ENCODE peak calls at places on chromosome 20, in six cellular contexts. G is left ventricle myocardium superior; R is NCI-H1105; F is mesothelial cell of epicardium; W is stimulated activated CD8-positive, alpha-beta memory T cell treated with anti-CD3 and anti-CD28 coated beads, Interleukin-15, amount 100 ng/mL, for 24 hours; S is stimulated activated effector memory CD8-positive, alpha-beta T cell treated with anti-CD3 and anti-CD28 coated beads, Interleukin-12 subunit alpha, Interleukin-12 subunit beta, amount 100 ng/mL, for 72 hours. J is an unnamed sample.

GRCh38 chr20:55004044-55004443 is 528.7 kb downstream of the DOK5 start:
- DNase-seq in G (no peak), F (no peak), R (no peak), W (no peak), S (no peak), J (no peak)

GRCh38 chr20:25360631-25361286 is 29.9 kb downstream of the ABHD12 start:
- DNase-seq in G (no peak), S (no peak), W (no peak), F (peak), R (no peak), J (no peak)

GRCh38 chr20:2585811-2586210 is 49.4 kb downstream of the TMC2 start:
- DNase-seq in W (no peak), F (no peak), S (no peak), G (no peak), R (no peak), J (no peak)

GRCh38 chr20:51371720-51372119 is 170.8 kb downstream of the NFATC2 start:
- DNase-seq in W (no peak), F (no peak), R (no peak), S (no peak), G (no peak), J (no peak)

GRCh38 chr20:32484221-32485125 is 100.7 kb downstream of the NOL4L start:
- DNase-seq in S (peak), F (peak), G (peak), R (peak), W (no peak), J (no peak)

GRCh38 chr20:62267543-62267942 is 29.2 kb downstream of the OSBPL2 start:
- DNase-seq in G (peak), F (no peak), S (no peak), R (no peak), W (no peak), J (no peak)

GRCh38 chr20:24610341-24611115 is 141.1 kb downstream of the SYNDIG1 start:
- DNase-seq in S (no peak), F (no peak), G (no peak), R (no peak), W (no peak), J (no peak)

GRCh38 chr20:20373046-20373706 is 5.3 kb downstream of the INSM1 start:
- DNase-seq in W (no peak), G (no peak), F (no peak), S (no peak), R (peak), J (no peak)

GRCh38 chr20:5191829-5192569 is 65.2 kb downstream of the CDS2 start:
- DNase-seq in R (peak), G (no peak), F (no peak), S (no peak), W (no peak), J (no peak)

GRCh38 chr20:57891067-57891466 is 181.3 kb upstream of the PMEPA1 start:
- DNase-seq in R (no peak), S (no peak), G (no peak), F (no peak), W (no peak), J (no peak)

GRCh38 chr20:17570347-17571152 is 675 bp downstream of the DSTN start:
- DNase-seq in S (peak), F (no peak), R (peak), W (no peak), G (peak), J (peak)

GRCh38 chr20:41110930-41111577 is 26.3 kb upstream of the PLCG1 start:
- DNase-seq in S (no peak), R (no peak), W (no peak), G (no peak), F (no peak), J (no peak)

GRCh38 chr20:1061484-1062221 is 56.7 kb upstream of the PSMF1 start:
- DNase-seq in R (no peak), G (no peak), S (no peak), F (no peak), W (no peak), J (no peak)

GRCh38 chr20:11041396-11041795 is 367.6 kb upstream of the JAG1 start:
- DNase-seq in R (no peak), W (no peak), F (no peak), G (no peak), S (no peak), J (no peak)

GRCh38 chr20:14512856-14513255 is 175.4 kb upstream of the FLRT3 start:
- DNase-seq in S (no peak), W (no peak), F (no peak), G (no peak), R (peak), J (no peak)

GRCh38 chr20:47318027-47318595 is 38.4 kb downstream of the ZMYND8 start:
- DNase-seq in S (no peak), F (peak), G (no peak), R (no peak), W (no peak), J (no peak)

GRCh38 chr20:61186771-61187170 is 65.3 kb upstream of the CDH4 start:
- DNase-seq in F (no peak), G (no peak), W (no peak), S (no peak), R (no peak), J (no peak)

GRCh38 chr20:45959126-45959525 is 12.9 kb downstream of the ZNF335 start:
- DNase-seq in S (no peak), F (no peak), W (no peak), G (peak), R (no peak), J (peak)